ENCODE peak calls at places on chromosomes 16 and 17, in seven cellular contexts. W is A549; Y is astrocyte; E is endothelial cell of umbilical vein; H is esophagus squamous epithelium; I is tibial nerve; R is CD4-positive, alpha-beta memory T cell. J is an unnamed sample.
A peak's percentile ranks its signal among the peaks of the same experiment; 100 is the strongest.

GRCh38 chr16:55035037-55035436 is 104.4 kb downstream of the IRX5 start:
- DNase-seq in Y (no peak), H (no peak), I (no peak), W (peak; percentile 37), E (no peak), R (no peak), J (no peak)

GRCh38 chr17:3893003-3893719 is at the start of gene CAMKK1:
- DNase-seq in Y (peak; percentile 56), E (peak; percentile 83), I (peak; percentile 61), R (peak; percentile 86), W (peak; percentile 86), H (no peak), J (peak; percentile 54)

GRCh38 chr16:57736419-57737281 is 1.1 kb downstream of the KATNB1 start:
- DNase-seq in I (peak; percentile 25), R (peak; percentile 51), Y (peak; percentile 77), H (no peak), E (peak; percentile 79), W (peak; percentile 75), J (no peak)

GRCh38 chr17:66737524-66737923 is 97.4 kb upstream of the CACNG5 start:
- DNase-seq in H (no peak), R (no peak), Y (peak; percentile 41), W (no peak), I (no peak), E (peak; percentile 33), J (no peak)

GRCh38 chr17:17408236-17408794 is 68.5 kb upstream of the MED9 start:
- DNase-seq in I (no peak), E (peak; percentile 37), Y (peak; percentile 35), H (no peak), W (no peak), R (no peak), J (no peak)

GRCh38 chr17:82050761-82051641 is 610 bp downstream of the RFNG start:
- DNase-seq in I (no peak), Y (no peak), R (no peak), W (no peak), H (no peak), E (no peak), J (no peak)

GRCh38 chr16:30104492-30104891 is 8.5 kb upstream of the YPEL3 start:
- DNase-seq in H (no peak), Y (no peak), R (no peak), E (no peak), I (no peak), W (no peak), J (no peak)

GRCh38 chr16:65059421-65059980 is 62.4 kb downstream of the CDH11 start:
- DNase-seq in I (no peak), R (no peak), E (no peak), W (no peak), H (no peak), Y (no peak), J (no peak)

GRCh38 chr17:67606471-67606870 is 111.3 kb upstream of the NOL11 start:
- DNase-seq in R (no peak), H (no peak), Y (peak; percentile 19), I (peak; percentile 38), W (no peak), E (peak; percentile 84), J (no peak)

GRCh38 chr17:45019177-45019711 is 32.2 kb downstream of the DCAKD start:
- DNase-seq in I (peak; percentile 9), E (peak; percentile 26), H (no peak), W (peak; percentile 45), R (peak; percentile 24), Y (no peak), J (peak; percentile 72)

DNA sequence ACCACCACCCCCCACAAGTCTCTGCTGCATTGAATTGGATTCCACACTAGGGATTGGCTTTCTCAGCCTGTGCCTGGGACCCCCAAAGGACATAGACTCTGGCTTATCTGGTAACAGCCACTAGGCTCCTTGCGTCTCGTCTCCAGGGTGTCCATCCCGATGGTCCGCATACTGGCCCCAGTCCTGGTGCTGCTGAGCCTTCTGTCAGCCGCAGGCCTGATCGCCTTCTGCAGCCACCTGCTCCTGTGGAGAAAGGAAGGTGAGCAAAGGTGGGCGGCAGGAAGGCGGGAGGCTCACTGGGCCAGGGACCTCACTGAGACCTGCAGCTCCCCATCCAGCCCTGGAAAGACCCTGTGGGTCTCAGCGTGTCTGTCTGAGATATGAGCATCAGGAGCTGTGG is 8.1 kb downstream of the CD300LG start:
- DNase-seq in R (no peak), Y (no peak), I (no peak), H (no peak), W (no peak), E (no peak), J (no peak)
- H3K4me1 ChIP-seq in R (no peaks in the 10 kb centered on the region), Y (no peaks in the 10 kb centered on the region), I (peaks cover 3% of the 10 kb centered on the region), H (no peaks in the 10 kb centered on the region), W (peaks cover 2% of the 10 kb centered on the region), E (no peaks in the 10 kb centered on the region), J (no peaks in the 10 kb centered on the region)

DNA sequence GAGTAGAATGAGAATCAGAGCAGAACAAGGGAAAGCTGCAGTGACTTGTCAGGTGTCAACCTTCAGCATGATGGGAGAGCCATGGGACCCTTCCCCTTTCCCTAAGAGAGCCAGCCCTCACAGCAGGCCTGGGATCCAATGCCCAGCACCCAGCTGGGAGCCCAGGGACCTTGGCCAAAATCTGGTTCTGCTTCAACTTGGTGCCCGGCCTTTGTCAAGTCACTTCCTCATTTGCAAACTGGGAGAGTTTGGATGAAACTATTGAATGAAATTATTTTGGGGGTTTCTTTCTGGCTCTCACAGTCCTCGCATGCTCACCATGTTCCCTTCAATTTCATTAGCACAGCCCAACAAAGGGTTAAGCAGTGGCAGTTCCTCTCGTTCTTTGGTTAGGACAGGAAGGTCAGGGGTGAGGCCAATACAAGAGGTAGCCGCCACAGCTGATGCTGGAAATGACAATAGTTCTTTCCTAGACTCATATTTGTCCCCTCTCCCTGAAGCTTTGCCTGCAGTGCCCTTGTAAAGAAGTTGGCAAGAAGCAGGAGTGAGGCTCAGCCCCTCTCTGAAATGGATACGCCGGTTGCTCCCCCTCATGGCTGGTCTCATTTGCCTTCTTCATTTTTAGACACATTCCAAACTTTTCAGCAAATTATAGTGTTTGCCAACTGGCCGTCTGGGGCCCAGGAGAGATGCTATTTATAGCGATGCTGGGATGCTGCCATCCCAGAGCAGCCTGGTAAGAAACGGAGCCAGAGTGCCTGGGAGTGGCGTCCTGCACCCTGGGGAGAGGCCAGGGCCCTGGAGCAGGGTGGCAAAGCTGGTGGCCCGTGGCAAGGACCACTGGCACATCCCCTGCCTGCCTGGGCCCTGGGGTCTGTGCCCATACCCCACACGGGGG is 34.5 kb upstream of the MEOX1 start:
- DNase-seq in W (no peak), R (no peak), Y (peak; percentile 23), H (no peak), I (no peak), E (no peak), J (peak; percentile 81)
- H3K4me3 ChIP-seq in W (no peak overlapping the region), R (no peak overlapping the region), Y (no peak overlapping the region), H (no peak overlapping the region), I (no peak overlapping the region), E (no peak overlapping the region), J (no peak overlapping the region)

GRCh38 chr16:48024042-48024441 is 131.8 kb downstream of the ABCC12 start:
- DNase-seq in W (no peak), E (no peak), R (no peak), I (no peak), Y (no peak), H (no peak), J (no peak)
- H3K4me1 ChIP-seq in W (no peaks in the 10 kb centered on the region), E (no peaks in the 10 kb centered on the region), R (no peaks in the 10 kb centered on the region), I (no peaks in the 10 kb centered on the region), Y (no peaks in the 10 kb centered on the region), H (no peaks in the 10 kb centered on the region), J (no peaks in the 10 kb centered on the region)

GRCh38 chr17:34370376-34370996 is 7.5 kb upstream of the CCL1 start:
- DNase-seq in Y (no peak), W (no peak), I (no peak), H (no peak), R (no peak), E (no peak), J (no peak)
- H3K4me3 ChIP-seq in Y (no peak overlapping the region), W (no peak overlapping the region), I (no peak overlapping the region), H (no peak overlapping the region), R (no peak overlapping the region), E (no peak overlapping the region), J (no peak overlapping the region)

GRCh38 chr16:5220705-5221104 is 123.1 kb upstream of the EEF2KMT start:
- DNase-seq in H (no peak), W (no peak), E (no peak), R (no peak), Y (no peak), I (no peak), J (no peak)
- H3K4me1 ChIP-seq in H (no peaks in the 10 kb centered on the region), W (no peaks in the 10 kb centered on the region), E (no peaks in the 10 kb centered on the region), R (no peaks in the 10 kb centered on the region), Y (no peaks in the 10 kb centered on the region), I (no peaks in the 10 kb centered on the region), J (no peaks in the 10 kb centered on the region)

GRCh38 chr17:38750044-38750311 is 1.8 kb upstream of the PCGF2 start:
- DNase-seq in I (no peak), H (no peak), Y (no peak), E (no peak), W (no peak), R (no peak), J (no peak)
- H3K4me3 ChIP-seq in I (peak overlapping the region; percentile 80), H (peak overlapping the region; percentile 88), Y (peak overlapping the region; percentile 61), E (peak overlapping the region; percentile 28), W (peak overlapping the region; percentile 96), R (peak overlapping the region; percentile 46), J (peak overlapping the region; percentile 93)

GRCh38 chr17:40328386-40328766 is 19.4 kb downstream of the RARA start:
- DNase-seq in E (no peak), Y (no peak), H (no peak), W (no peak), R (no peak), I (no peak), J (no peak)

GRCh38 chr17:40331743-40332641 is 23.0 kb downstream of the RARA start:
- DNase-seq in Y (peak; percentile 41), H (no peak), I (peak; percentile 81), R (no peak), W (peak; percentile 75), E (peak; percentile 73), J (peak; percentile 72)

GRCh38 chr17:40333781-40334453 is 24.9 kb downstream of the RARA start:
- DNase-seq in W (no peak), R (no peak), Y (no peak), I (no peak), H (no peak), E (no peak), J (no peak)

GRCh38 chr17:40329981-40330794 is 21.2 kb downstream of the RARA start:
- DNase-seq in I (no peak), R (no peak), H (no peak), Y (no peak), E (no peak), W (no peak), J (no peak)

DNA sequence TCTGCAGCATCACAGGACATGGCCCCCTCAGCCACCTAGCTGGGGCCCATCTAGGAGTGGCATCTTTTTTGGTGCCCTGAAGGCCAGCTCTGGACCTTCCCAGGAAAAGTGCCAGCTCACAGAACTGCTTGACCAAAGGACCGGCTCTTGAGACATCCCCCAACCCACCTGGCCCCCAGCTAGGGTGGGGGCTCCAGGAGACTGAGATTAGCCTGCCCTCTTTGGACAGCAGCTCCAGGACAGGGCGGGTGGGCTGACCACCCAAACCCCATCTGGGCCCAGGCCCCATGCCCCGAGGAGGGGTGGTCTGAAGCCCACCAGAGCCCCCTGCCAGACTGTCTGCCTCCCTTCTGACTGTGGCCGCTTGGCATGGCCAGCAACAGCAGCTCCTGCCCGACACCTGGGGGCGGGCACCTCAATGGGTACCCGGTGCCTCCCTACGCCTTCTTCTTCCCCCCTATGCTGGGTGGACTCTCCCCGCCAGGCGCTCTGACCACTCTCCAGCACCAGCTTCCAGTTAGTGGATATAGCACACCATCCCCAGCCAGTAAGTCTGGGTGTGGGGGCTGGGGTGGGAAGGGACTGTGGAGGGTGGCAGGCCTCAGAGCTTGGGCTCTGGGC is 22.0 kb downstream of the RARA start:
- DNase-seq in Y (no peak), H (no peak), E (no peak), I (no peak), R (no peak), W (no peak), J (no peak)
- H3K4me1 ChIP-seq in Y (peaks cover 27% of the 10 kb centered on the region), H (peaks cover 71% of the 10 kb centered on the region), E (peaks cover 47% of the 10 kb centered on the region), I (peaks cover 100% of the 10 kb centered on the region), R (peaks cover 91% of the 10 kb centered on the region), W (peaks cover 93% of the 10 kb centered on the region), J (peaks cover 60% of the 10 kb centered on the region)

J was measured in ascending aorta.